ENCODE peak calls at places on chromosomes 7 and 10, in six cellular contexts. W, X, I, F, O and C are unnamed samples.

GRCh38 chr7:137757146-137757925 is 89.4 kb downstream of the DGKI start:
- DNase-seq in W (no peak), X (no peak), I (no peak), F (no peak), O (no peak), C (no peak)

GRCh38 chr10:133039823-133040704 is 47.7 kb upstream of the ADGRA1 start:
- DNase-seq in W (no peak), X (no peak), I (no peak), F (no peak), O (no peak), C (no peak)

GRCh38 chr10:17599089-17599488 is 18.1 kb downstream of the HACD1 start:
- DNase-seq in W (no peak), X (peak; percentile 64), I (peak; percentile 18), F (no peak), O (no peak), C (peak; percentile 64)

GRCh38 chr7:134552105-134552504 is 3.2 kb downstream of the AKR1B15 start:
- DNase-seq in W (no peak), X (peak; percentile 70), I (peak; percentile 29), F (no peak), O (peak; percentile 51), C (no peak)

GRCh38 chr7:110142939-110143526 is 947.9 kb upstream of the LRRN3 start:
- DNase-seq in W (no peak), X (no peak), I (no peak), F (no peak), O (no peak), C (no peak)

GRCh38 chr10:78664929-78665525 is 403.7 kb upstream of the ZMIZ1 start:
- DNase-seq in W (no peak), X (peak; percentile 56), I (no peak), F (no peak), O (no peak), C (no peak)

GRCh38 chr7:23020742-23021401 is 6.9 kb upstream of the HYCC1 start:
- DNase-seq in W (no peak), X (no peak), I (no peak), F (no peak), O (no peak), C (no peak)

GRCh38 chr10:14852236-14852635 is 14.1 kb downstream of the HSPA14 start:
- DNase-seq in W (no peak), X (no peak), I (no peak), F (no peak), O (no peak), C (no peak)

GRCh38 chr7:158037211-158037610 is 550.4 kb downstream of the PTPRN2 start:
- DNase-seq in W (no peak), X (no peak), I (no peak), F (no peak), O (no peak), C (no peak)

GRCh38 chr7:51256244-51256781 is 60.3 kb downstream of the COBL start:
- DNase-seq in W (no peak), X (no peak), I (no peak), F (no peak), O (no peak), C (no peak)

GRCh38 chr7:50335795-50336754 is 31.6 kb downstream of the IKZF1 start:
- DNase-seq in W (peak; percentile 83), X (no peak), I (no peak), F (no peak), O (no peak), C (no peak)

GRCh38 chr7:25087855-25088254 is 37.2 kb downstream of the CYCS start:
- DNase-seq in W (no peak), X (no peak), I (no peak), F (no peak), O (no peak), C (no peak)

GRCh38 chr7:517848-518629 is 1.6 kb downstream of the PDGFA start:
- DNase-seq in W (peak; percentile 93), X (peak; percentile 67), I (peak; percentile 63), F (peak; percentile 53), O (no peak), C (no peak)

GRCh38 chr7:114481995-114482394 is 67.4 kb downstream of the FOXP2 start:
- DNase-seq in W (no peak), X (no peak), I (no peak), F (no peak), O (no peak), C (no peak)

GRCh38 chr7:87570178-87570577 is 30.5 kb downstream of the ABCB1 start:
- DNase-seq in W (no peak), X (no peak), I (no peak), F (no peak), O (no peak), C (no peak)

GRCh38 chr10:110358869-110359629 is 54.3 kb upstream of the SMNDC1 start:
- DNase-seq in W (no peak), X (peak; percentile 71), I (peak; percentile 48), F (no peak), O (peak; percentile 61), C (no peak)

GRCh38 chr10:22250897-22251605 is 33.2 kb upstream of the EBLN1 start:
- DNase-seq in W (no peak), X (no peak), I (no peak), F (no peak), O (no peak), C (no peak)

GRCh38 chr7:26860361-26860760 is 4.0 kb downstream of the SKAP2 start:
- DNase-seq in W (no peak), X (peak; percentile 37), I (peak; percentile 3), F (no peak), O (no peak), C (no peak)

GRCh38 chr7:158587425-158588084 is at the start of gene PTPRN2:
- DNase-seq in W (peak; percentile 75), X (peak; percentile 82), I (peak; percentile 89), F (peak; percentile 28), O (peak; percentile 66), C (peak; percentile 90)

GRCh38 chr7:30224511-30225031 is 59.8 kb upstream of the ZNRF2 start:
- DNase-seq in W (no peak), X (no peak), I (no peak), F (no peak), O (no peak), C (peak; percentile 25)

GRCh38 chr10:3310016-3310415 is 137.4 kb upstream of the PITRM1 start:
- DNase-seq in W (no peak), X (no peak), I (no peak), F (no peak), O (no peak), C (no peak)

GRCh38 chr10:3080608-3081007 is 13.3 kb downstream of the PFKP start:
- DNase-seq in W (peak; percentile 23), X (no peak), I (no peak), F (no peak), O (no peak), C (no peak)

GRCh38 chr7:99497771-99498545 is 2.1 kb downstream of the ZNF394 start:
- DNase-seq in W (no peak), X (no peak), I (no peak), F (no peak), O (no peak), C (no peak)

GRCh38 chr10:86263907-86264306 is 102.7 kb downstream of the GRID1 start:
- DNase-seq in W (no peak), X (no peak), I (no peak), F (no peak), O (peak; percentile 12), C (no peak)

GRCh38 chr7:41275255-41275654 is 427.6 kb downstream of the INHBA start:
- DNase-seq in W (no peak), X (no peak), I (no peak), F (no peak), O (no peak), C (no peak)

GRCh38 chr7:70134029-70134445 is 535.8 kb downstream of the AUTS2 start:
- DNase-seq in W (no peak), X (no peak), I (peak; percentile 38), F (no peak), O (no peak), C (no peak)

GRCh38 chr10:35783305-35783838 is 141.3 kb upstream of the FZD8 start:
- DNase-seq in W (no peak), X (no peak), I (no peak), F (no peak), O (no peak), C (no peak)

GRCh38 chr7:31052504-31052840 is 364 bp downstream of the ADCYAP1R1 start:
- DNase-seq in W (no peak), X (no peak), I (no peak), F (no peak), O (no peak), C (no peak)

GRCh38 chr7:132420527-132420926 is 155.7 kb downstream of the PLXNA4 start:
- DNase-seq in W (no peak), X (no peak), I (no peak), F (peak; percentile 59), O (no peak), C (no peak)

GRCh38 chr10:18437486-18437885 is 213.9 kb downstream of the NSUN6 start:
- DNase-seq in W (no peak), X (no peak), I (no peak), F (no peak), O (no peak), C (no peak)

GRCh38 chr7:88329532-88330463 is 23.1 kb upstream of the STEAP4 start:
- DNase-seq in W (peak; percentile 53), X (no peak), I (no peak), F (no peak), O (no peak), C (no peak)

GRCh38 chr10:44416976-44417375 is 32.1 kb upstream of the CXCL12 start:
- DNase-seq in W (no peak), X (no peak), I (no peak), F (no peak), O (no peak), C (no peak)

GRCh38 chr10:95815133-95815532 is 59.2 kb downstream of the ENTPD1 start:
- DNase-seq in W (no peak), X (no peak), I (no peak), F (no peak), O (no peak), C (no peak)

GRCh38 chr7:121544726-121545125 is 148.6 kb upstream of the FAM3C start:
- DNase-seq in W (no peak), X (no peak), I (no peak), F (no peak), O (no peak), C (no peak)

GRCh38 chr10:55474258-55474657 is 673.2 kb upstream of the PCDH15 start:
- DNase-seq in W (no peak), X (no peak), I (no peak), F (no peak), O (no peak), C (no peak)

GRCh38 chr10:125448596-125448995 is 234.4 kb downstream of the TEX36 start:
- DNase-seq in W (no peak), X (peak; percentile 87), I (peak; percentile 37), F (no peak), O (peak; percentile 79), C (no peak)
- TF ChIP-seq CTCF in W (no peak), X (peak; percentile 86), I (no peak), F (no peak), O (peak; percentile 86), C (peak; percentile 31)

GRCh38 chr7:95190515-95190914 is 133.8 kb downstream of the PON1 start:
- DNase-seq in W (peak; percentile 30), X (peak; percentile 34), I (no peak), F (no peak), O (peak; percentile 32), C (no peak)
- TF ChIP-seq CTCF in W (no peak), X (peak; percentile 56), I (peak; percentile 9), F (no peak), O (peak; percentile 50), C (no peak)

GRCh38 chr7:39703143-39703542 is 79.8 kb downstream of the RALA start:
- DNase-seq in W (no peak), X (peak; percentile 39), I (no peak), F (no peak), O (no peak), C (no peak)
- TF ChIP-seq CTCF in W (no peak), X (no peak), I (peak; percentile 4), F (no peak), O (peak; percentile 48), C (no peak)

GRCh38 chr7:100572281-100572948 is 1.3 kb downstream of the SAP25 start:
- DNase-seq in W (no peak), X (no peak), I (no peak), F (no peak), O (peak; percentile 35), C (no peak)
- TF ChIP-seq CTCF in W (no peak), X (no peak), I (no peak), F (no peak), O (no peak), C (no peak)